ENCODE peak calls at places on chromosomes 4 and X, in six cellular contexts. One of them, this sample, is unnamed.

GRCh38 chrX:132227383-132228112 is 8.3 kb upstream of the RAP2C start:
- DNase-seq in A549: no peak
- DNase-seq in activated naive CD4-positive, alpha-beta T cell: no peak
- DNase-seq in AG09319: no peak
- DNase-seq in NCI-H1092: no peak
- DNase-seq in GM20000: no peak
- DNase-seq in this sample: no peak

GRCh38 chrX:2627272-2627867 is 63.7 kb upstream of the CD99 start:
- DNase-seq in NCI-H1092: no peak
- DNase-seq in GM20000: peak
- DNase-seq in A549: peak
- DNase-seq in AG09319: no peak
- DNase-seq in activated naive CD4-positive, alpha-beta T cell: no peak
- DNase-seq in this sample: peak

GRCh38 chrX:130672214-130672613 is 230.8 kb downstream of the ENOX2 start:
- DNase-seq in GM20000: no peak
- DNase-seq in A549: no peak
- DNase-seq in AG09319: no peak
- DNase-seq in NCI-H1092: no peak
- DNase-seq in activated naive CD4-positive, alpha-beta T cell: no peak
- DNase-seq in this sample: no peak

GRCh38 chr4:112951362-112951962 is 98.0 kb upstream of the ANK2 start:
- DNase-seq in GM20000: peak
- DNase-seq in A549: no peak
- DNase-seq in AG09319: no peak
- DNase-seq in NCI-H1092: no peak
- DNase-seq in activated naive CD4-positive, alpha-beta T cell: no peak
- DNase-seq in this sample: peak

GRCh38 chr4:47510506-47511143 is 25.6 kb downstream of the ATP10D start:
- DNase-seq in activated naive CD4-positive, alpha-beta T cell: no peak
- DNase-seq in AG09319: no peak
- DNase-seq in NCI-H1092: no peak
- DNase-seq in GM20000: peak
- DNase-seq in A549: no peak
- DNase-seq in this sample: no peak

GRCh38 chr4:103425406-103425805 is 227.3 kb upstream of the CENPE start:
- DNase-seq in NCI-H1092: no peak
- DNase-seq in activated naive CD4-positive, alpha-beta T cell: no peak
- DNase-seq in GM20000: no peak
- DNase-seq in AG09319: no peak
- DNase-seq in A549: no peak
- DNase-seq in this sample: no peak

GRCh38 chr4:6560416-6561172 is 14.4 kb upstream of the MAN2B2 start:
- DNase-seq in AG09319: no peak
- DNase-seq in GM20000: no peak
- DNase-seq in activated naive CD4-positive, alpha-beta T cell: no peak
- DNase-seq in A549: no peak
- DNase-seq in NCI-H1092: no peak
- DNase-seq in this sample: no peak

GRCh38 chrX:5708209-5708608 is 520.5 kb downstream of the NLGN4X start:
- DNase-seq in GM20000: no peak
- DNase-seq in A549: no peak
- DNase-seq in NCI-H1092: no peak
- DNase-seq in AG09319: no peak
- DNase-seq in activated naive CD4-positive, alpha-beta T cell: no peak
- DNase-seq in this sample: no peak

GRCh38 chr4:183504930-183505555 is at the start of gene ING2:
- DNase-seq in A549: peak
- DNase-seq in GM20000: peak
- DNase-seq in activated naive CD4-positive, alpha-beta T cell: peak
- DNase-seq in NCI-H1092: peak
- DNase-seq in AG09319: peak
- DNase-seq in this sample: no peak

GRCh38 chr4:59060002-59060846 is 1950.0 kb upstream of the IGFBP7 start:
- DNase-seq in activated naive CD4-positive, alpha-beta T cell: no peak
- DNase-seq in NCI-H1092: no peak
- DNase-seq in AG09319: no peak
- DNase-seq in A549: no peak
- DNase-seq in GM20000: no peak
- DNase-seq in this sample: no peak

GRCh38 chr4:48905363-48906015 is 1.1 kb downstream of the OCIAD2 start:
- DNase-seq in AG09319: no peak
- DNase-seq in NCI-H1092: no peak
- DNase-seq in activated naive CD4-positive, alpha-beta T cell: no peak
- DNase-seq in GM20000: no peak
- DNase-seq in A549: peak
- DNase-seq in this sample: no peak

GRCh38 chrX:24334473-24334872 is 20.6 kb upstream of the SUPT20HL2 start:
- DNase-seq in GM20000: no peak
- DNase-seq in activated naive CD4-positive, alpha-beta T cell: no peak
- DNase-seq in NCI-H1092: no peak
- DNase-seq in A549: no peak
- DNase-seq in AG09319: no peak
- DNase-seq in this sample: no peak

GRCh38 chrX:66635360-66635759 is 3.5 kb downstream of the EDA2R start:
- DNase-seq in activated naive CD4-positive, alpha-beta T cell: no peak
- DNase-seq in AG09319: no peak
- DNase-seq in GM20000: no peak
- DNase-seq in A549: peak
- DNase-seq in NCI-H1092: no peak
- DNase-seq in this sample: no peak

GRCh38 chrX:69079278-69079677 is 86.0 kb downstream of the PJA1 start:
- DNase-seq in AG09319: no peak
- DNase-seq in GM20000: no peak
- DNase-seq in activated naive CD4-positive, alpha-beta T cell: no peak
- DNase-seq in A549: peak
- DNase-seq in NCI-H1092: no peak
- DNase-seq in this sample: no peak

GRCh38 chrX:71514367-71515038 is 18.4 kb upstream of the OGT start:
- DNase-seq in A549: no peak
- DNase-seq in AG09319: no peak
- DNase-seq in activated naive CD4-positive, alpha-beta T cell: no peak
- DNase-seq in NCI-H1092: no peak
- DNase-seq in GM20000: no peak
- DNase-seq in this sample: no peak

GRCh38 chr4:36812153-36812552 is 432.4 kb upstream of the NWD2 start:
- DNase-seq in GM20000: no peak
- DNase-seq in AG09319: no peak
- DNase-seq in activated naive CD4-positive, alpha-beta T cell: no peak
- DNase-seq in NCI-H1092: no peak
- DNase-seq in A549: no peak
- DNase-seq in this sample: no peak

GRCh38 chrX:20218809-20219505 is 47.8 kb downstream of the RPS6KA3 start:
- DNase-seq in A549: peak
- DNase-seq in GM20000: no peak
- DNase-seq in NCI-H1092: no peak
- DNase-seq in AG09319: no peak
- DNase-seq in activated naive CD4-positive, alpha-beta T cell: no peak
- DNase-seq in this sample: no peak

GRCh38 chr4:155478336-155478825 is 101.6 kb upstream of the MAP9 start:
- DNase-seq in NCI-H1092: no peak
- DNase-seq in GM20000: no peak
- DNase-seq in AG09319: no peak
- DNase-seq in A549: no peak
- DNase-seq in activated naive CD4-positive, alpha-beta T cell: no peak
- DNase-seq in this sample: no peak

GRCh38 chr4:122346503-122346902 is 32.3 kb upstream of the ADAD1 start:
- DNase-seq in activated naive CD4-positive, alpha-beta T cell: no peak
- DNase-seq in AG09319: no peak
- DNase-seq in NCI-H1092: no peak
- DNase-seq in GM20000: no peak
- DNase-seq in A549: no peak
- DNase-seq in this sample: no peak

GRCh38 chr4:11175374-11175773 is 253.3 kb downstream of the HS3ST1 start:
- DNase-seq in NCI-H1092: no peak
- DNase-seq in AG09319: no peak
- DNase-seq in activated naive CD4-positive, alpha-beta T cell: no peak
- DNase-seq in GM20000: no peak
- DNase-seq in A549: no peak
- DNase-seq in this sample: no peak

GRCh38 chr4:9762823-9763475 is 18.5 kb upstream of the DRD5 start:
- DNase-seq in AG09319: peak
- DNase-seq in activated naive CD4-positive, alpha-beta T cell: no peak
- DNase-seq in GM20000: peak
- DNase-seq in A549: peak
- DNase-seq in NCI-H1092: peak
- DNase-seq in this sample: peak

GRCh38 chrX:95152810-95153209 is 1478.8 kb downstream of the FAM133A start:
- DNase-seq in GM20000: no peak
- DNase-seq in AG09319: no peak
- DNase-seq in activated naive CD4-positive, alpha-beta T cell: no peak
- DNase-seq in A549: no peak
- DNase-seq in NCI-H1092: no peak
- DNase-seq in this sample: no peak

GRCh38 chr4:143397335-143397734 is 60.7 kb downstream of the GAB1 start:
- DNase-seq in activated naive CD4-positive, alpha-beta T cell: no peak
- DNase-seq in A549: no peak
- DNase-seq in NCI-H1092: no peak
- DNase-seq in AG09319: no peak
- DNase-seq in GM20000: no peak
- DNase-seq in this sample: no peak

GRCh38 chr4:106096454-106096853 is 201.2 kb downstream of the NPNT start:
- DNase-seq in A549: no peak
- DNase-seq in GM20000: no peak
- DNase-seq in AG09319: no peak
- DNase-seq in NCI-H1092: no peak
- DNase-seq in activated naive CD4-positive, alpha-beta T cell: no peak
- DNase-seq in this sample: no peak

GRCh38 chrX:72297953-72298730 is 7.6 kb downstream of the CITED1 start:
- DNase-seq in GM20000: peak
- DNase-seq in NCI-H1092: no peak
- DNase-seq in activated naive CD4-positive, alpha-beta T cell: peak
- DNase-seq in A549: peak
- DNase-seq in AG09319: no peak
- DNase-seq in this sample: peak